ENCODE peak calls at places on chromosomes 3 and 15, in six cellular contexts. C, I, U, J, A and E are unnamed samples.

GRCh38 chr3:26099692-26100091 is 309.8 kb downstream of the OXSM start:
- DNase-seq in I (no peak), A (no peak), U (no peak), C (no peak), J (no peak), E (no peak)

GRCh38 chr15:66050264-66050663 is 181.0 kb downstream of the RAB11A start:
- DNase-seq in J (no peak), I (no peak), A (no peak), U (no peak), C (no peak), E (no peak)

GRCh38 chr3:69385723-69386483 is at the start of gene FRMD4B:
- DNase-seq in U (peak), I (peak), J (no peak), A (peak), C (no peak), E (no peak)

GRCh38 chr15:64636101-64636500 is 139.3 kb downstream of the RBPMS2 start:
- DNase-seq in I (no peak), J (no peak), A (peak), C (no peak), U (no peak), E (peak)

GRCh38 chr3:129130291-129130813 is 8.7 kb upstream of the RAB43 start:
- DNase-seq in A (no peak), C (no peak), J (no peak), U (no peak), I (no peak), E (no peak)

GRCh38 chr3:147846854-147847453 is 437.8 kb downstream of the ZIC1 start:
- DNase-seq in J (no peak), C (no peak), A (no peak), I (no peak), U (no peak), E (no peak)

GRCh38 chr15:74786659-74787165 is 4.8 kb downstream of the CSK start:
- DNase-seq in A (no peak), J (no peak), C (no peak), U (no peak), I (no peak), E (no peak)

GRCh38 chr3:16510620-16511319 is 2.7 kb downstream of the RFTN1 start:
- DNase-seq in J (no peak), I (no peak), U (no peak), A (no peak), C (no peak), E (no peak)

GRCh38 chr15:44101944-44102343 is 93.1 kb downstream of the FRMD5 start:
- DNase-seq in J (peak), A (peak), U (no peak), I (peak), C (no peak), E (no peak)

GRCh38 chr15:62850318-62850717 is 192.2 kb upstream of the TPM1 start:
- DNase-seq in I (no peak), A (no peak), U (no peak), J (no peak), C (no peak), E (no peak)